ENCODE peak calls at places on chromosomes 13 and 19, in four cellular contexts. B is globus pallidus, D is caudate nucleus, H is T-cell. G is an unnamed sample.

GRCh38 chr13:89568276-89568675 is 1779.2 kb upstream of the MIR17HG start:
- DNase-seq in B (no peak), D (no peak), H (no peak), G (no peak)

GRCh38 chr19:33921165-33921564 is 124.5 kb downstream of the KCTD15 start:
- DNase-seq in D (no peak), H (no peak), B (no peak), G (no peak)

GRCh38 chr19:58558066-58558622 is at the start of gene UBE2M:
- DNase-seq in H (peak), B (no peak), D (no peak), G (no peak)

GRCh38 chr13:49869514-49869913 is 66.6 kb downstream of the SPRYD7 start:
- DNase-seq in D (no peak), B (no peak), H (no peak), G (no peak)

GRCh38 chr13:24180743-24181384 is 20.3 kb downstream of the SPATA13 start:
- DNase-seq in B (no peak), D (no peak), H (no peak), G (no peak)

GRCh38 chr19:46023311-46023779 is 492 bp upstream of the PGLYRP1 start:
- DNase-seq in D (no peak), B (no peak), H (no peak), G (no peak)

GRCh38 chr19:58196911-58197616 is 14.2 kb downstream of the ZNF274 start:
- DNase-seq in B (no peak), H (no peak), D (no peak), G (no peak)

GRCh38 chr19:55459950-55460657 is 1.3 kb downstream of the ISOC2 start:
- DNase-seq in B (peak), D (no peak), H (no peak), G (no peak)

GRCh38 chr13:36912983-36913382 is 7.1 kb downstream of the SMAD9 start:
- DNase-seq in D (no peak), H (no peak), B (no peak), G (no peak)

GRCh38 chr19:5052515-5052914 is 83.6 kb downstream of the KDM4B start:
- DNase-seq in B (no peak), D (no peak), H (no peak), G (no peak)

GRCh38 chr13:90414691-90415596 is 932.5 kb upstream of the MIR17HG start:
- DNase-seq in B (no peak), H (no peak), D (no peak), G (no peak)

GRCh38 chr13:47216176-47216822 is 319.4 kb upstream of the HTR2A start:
- DNase-seq in H (no peak), B (no peak), D (peak), G (peak)

GRCh38 chr13:99431927-99432636 is 69.2 kb upstream of the TM9SF2 start:
- DNase-seq in B (no peak), H (no peak), D (no peak), G (no peak)

GRCh38 chr19:2096543-2097329 is at the start of gene IZUMO4:
- DNase-seq in B (peak), H (peak), D (peak), G (peak)

GRCh38 chr19:10896851-10897526 is 25.6 kb downstream of the CARM1 start:
- DNase-seq in B (no peak), D (no peak), H (no peak), G (no peak)

GRCh38 chr19:48400018-48400742 is 6.7 kb downstream of the GRIN2D start:
- DNase-seq in B (no peak), H (no peak), D (no peak), G (no peak)

GRCh38 chr13:99646866-99647592 is 145.8 kb downstream of the TM9SF2 start:
- DNase-seq in D (no peak), H (no peak), B (no peak), G (no peak)